ENCODE peak calls at places on chromosomes 5 and 9, in five cellular contexts. V is left ventricle myocardium inferior, M is fibroblast of mammary gland, T is cardiac fibroblast, C is spleen. W is an unnamed sample.

GRCh38 chr5:178331491-178331981 is 98.9 kb upstream of the PHYKPL start:
- DNase-seq in V (peak; percentile 73), M (no peak), T (peak; percentile 12), C (peak; percentile 80), W (no peak)

GRCh38 chr5:66616495-66617222 is 20.5 kb downstream of the MAST4 start:
- DNase-seq in C (no peak), V (no peak), T (peak; percentile 59), M (no peak), W (no peak)

GRCh38 chr9:75873707-75874106 is 16.8 kb upstream of the PCSK5 start:
- DNase-seq in C (no peak), V (no peak), M (no peak), T (no peak), W (no peak)

GRCh38 chr5:93163010-93163663 is 417.9 kb downstream of the NR2F1-AS1 start:
- DNase-seq in M (peak; percentile 92), T (peak; percentile 90), V (no peak), C (no peak), W (no peak)

GRCh38 chr5:55682071-55682470 is 30.1 kb downstream of the SLC38A9 start:
- DNase-seq in M (no peak), T (no peak), V (no peak), C (no peak), W (no peak)

GRCh38 chr5:3100921-3101551 is 349.6 kb upstream of the IRX2 start:
- DNase-seq in M (no peak), V (no peak), T (no peak), C (peak; percentile 62), W (no peak)

GRCh38 chr5:100974082-100974481 is 71.0 kb upstream of the ST8SIA4 start:
- DNase-seq in V (no peak), C (no peak), M (no peak), T (no peak), W (no peak)

GRCh38 chr5:30809907-30810306 is 383.6 kb upstream of the CDH6 start:
- DNase-seq in V (no peak), M (no peak), T (no peak), C (no peak), W (no peak)

GRCh38 chr9:94084314-94084713 is at the start of gene PTPDC1:
- DNase-seq in C (no peak), T (peak; percentile 84), V (no peak), M (peak; percentile 75), W (no peak)

GRCh38 chr9:116574027-116574679 is 113.0 kb upstream of the TRIM32 start:
- DNase-seq in M (no peak), T (peak; percentile 50), V (no peak), C (no peak), W (no peak)

GRCh38 chr9:34454571-34455065 is 3.8 kb downstream of the FAM219A start:
- DNase-seq in V (peak; percentile 33), T (peak; percentile 46), M (peak; percentile 95), C (no peak), W (no peak)
- TF ChIP-seq CTCF in V (peak; percentile 33), T (peak; percentile 16), M (peak; percentile 27), C (no peak), W (peak; percentile 32)

GRCh38 chr9:98573749-98574278 is 134.9 kb downstream of the GABBR2 start:
- DNase-seq in M (no peak), T (no peak), C (no peak), V (no peak), W (no peak)
- TF ChIP-seq CTCF in M (peak; percentile 11), T (no peak), C (no peak), V (no peak), W (no peak)

DNA sequence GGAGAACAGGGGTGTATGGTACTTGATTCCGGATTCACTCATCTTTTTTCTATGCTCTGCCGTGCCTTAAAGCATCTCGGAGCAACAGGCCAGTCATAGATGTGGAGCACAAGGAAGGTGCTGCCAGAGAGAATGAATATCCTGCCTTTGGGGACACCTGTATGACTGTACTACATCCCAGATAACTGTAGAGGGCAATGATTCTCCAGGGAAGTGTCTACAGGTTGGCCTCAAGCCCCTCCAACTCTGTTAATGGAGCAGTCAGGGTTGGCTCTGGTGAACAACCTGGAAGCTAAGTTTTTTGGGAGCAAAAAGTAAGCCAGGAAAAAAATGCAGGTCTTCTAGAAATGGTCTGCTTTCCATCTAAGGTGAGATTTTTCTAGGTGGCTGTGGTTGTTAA is 71.0 kb downstream of the NREP start:
- DNase-seq in V (no peak), T (no peak), M (no peak), C (no peak), W (no peak)
- TF ChIP-seq CTCF in V (no peak), T (no peak), M (no peak), C (no peak), W (peak; percentile 7)

DNA sequence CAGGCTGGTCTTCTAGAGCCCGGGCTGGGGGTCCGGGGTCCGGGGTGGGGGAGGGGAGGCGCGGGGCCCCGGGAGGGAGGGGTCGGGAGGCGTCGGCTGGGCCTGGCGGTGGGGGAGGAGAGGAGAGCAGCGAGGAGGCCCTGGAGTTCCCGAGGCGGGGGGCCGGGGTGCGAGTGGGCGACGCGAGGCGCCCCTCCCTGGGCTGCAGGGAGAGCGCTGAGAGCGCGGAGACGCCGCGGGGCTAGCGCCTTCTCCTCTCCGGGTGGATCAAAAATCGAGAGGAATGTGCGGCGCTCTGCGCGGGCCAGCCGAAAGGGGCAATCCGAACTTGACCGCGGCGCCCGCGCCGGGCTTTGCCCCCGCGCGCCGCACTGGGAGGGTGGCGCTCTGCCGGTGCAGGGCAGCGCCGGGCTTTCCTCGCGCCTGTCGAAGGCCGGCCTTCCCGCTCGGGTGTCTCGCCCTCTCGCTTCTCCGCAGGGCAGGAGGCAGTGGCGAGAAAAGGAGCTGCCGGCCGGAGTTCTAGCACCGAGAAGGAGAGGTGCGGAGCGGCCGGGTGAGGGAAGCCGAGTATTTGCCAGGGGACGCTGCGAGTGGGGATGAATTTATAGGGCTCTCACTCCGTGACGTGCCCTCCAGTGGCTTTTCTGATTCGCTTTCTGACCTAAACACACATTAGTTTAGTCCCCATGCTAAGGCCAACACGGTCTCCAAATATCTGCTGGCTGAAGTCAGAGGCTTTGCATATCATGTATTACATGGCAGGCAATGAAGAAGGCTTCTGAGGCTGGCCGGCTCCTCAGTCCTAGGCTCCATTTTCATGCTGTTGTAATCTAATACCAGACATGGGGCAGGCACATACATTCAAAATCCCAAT is at the start of gene GDNF:
- DNase-seq in C (no peak), V (peak; percentile 26), T (peak; percentile 52), M (peak; percentile 53), W (no peak)
- TF ChIP-seq CTCF in C (no peak), V (peak; percentile 26), T (no peak), M (no peak), W (peak; percentile 26)

DNA sequence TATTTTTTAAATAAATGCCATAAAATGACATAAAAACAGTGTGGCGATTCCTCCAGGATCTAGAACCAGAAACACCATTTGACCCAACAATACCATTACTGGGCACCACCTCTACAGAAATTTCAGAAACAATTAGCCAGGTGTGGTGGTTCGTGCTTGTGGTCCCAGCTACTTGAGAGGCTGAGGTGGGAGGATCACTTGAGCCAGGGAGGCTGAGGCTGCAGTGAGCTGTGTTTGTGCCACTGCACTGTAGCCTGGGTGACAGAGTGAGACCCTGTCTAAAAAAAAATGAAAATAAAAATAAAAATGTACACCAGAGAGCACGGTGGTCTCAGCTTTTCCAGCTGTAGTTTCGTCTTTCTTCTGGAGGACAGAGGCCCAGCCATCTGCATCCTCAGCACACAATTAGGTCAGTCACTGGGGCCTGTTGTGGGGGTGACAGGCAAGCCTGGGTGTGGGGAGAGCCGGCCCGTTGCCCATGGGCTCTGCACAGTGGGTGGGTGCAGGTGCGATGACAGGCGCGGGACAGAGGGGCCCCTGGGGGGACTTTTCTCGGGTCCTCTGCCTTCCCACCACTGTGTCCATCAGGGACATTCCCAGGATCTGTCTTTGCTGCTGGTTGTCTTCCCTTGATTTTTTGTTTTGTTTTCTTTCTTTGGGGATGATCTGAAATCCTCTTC is 9.8 kb downstream of the COL5A1 start:
- DNase-seq in T (no peak), C (peak; percentile 52), V (peak; percentile 10), M (no peak), W (no peak)
- TF ChIP-seq CTCF in T (no peak), C (no peak), V (no peak), M (no peak), W (no peak)

GRCh38 chr5:172452398-172453205 is 1.7 kb downstream of the SH3PXD2B start:
- DNase-seq in V (no peak), T (peak; percentile 78), C (peak; percentile 13), M (peak; percentile 74), W (no peak)
- TF ChIP-seq CTCF in V (no peak), T (no peak), C (no peak), M (peak; percentile 22), W (no peak)

DNA sequence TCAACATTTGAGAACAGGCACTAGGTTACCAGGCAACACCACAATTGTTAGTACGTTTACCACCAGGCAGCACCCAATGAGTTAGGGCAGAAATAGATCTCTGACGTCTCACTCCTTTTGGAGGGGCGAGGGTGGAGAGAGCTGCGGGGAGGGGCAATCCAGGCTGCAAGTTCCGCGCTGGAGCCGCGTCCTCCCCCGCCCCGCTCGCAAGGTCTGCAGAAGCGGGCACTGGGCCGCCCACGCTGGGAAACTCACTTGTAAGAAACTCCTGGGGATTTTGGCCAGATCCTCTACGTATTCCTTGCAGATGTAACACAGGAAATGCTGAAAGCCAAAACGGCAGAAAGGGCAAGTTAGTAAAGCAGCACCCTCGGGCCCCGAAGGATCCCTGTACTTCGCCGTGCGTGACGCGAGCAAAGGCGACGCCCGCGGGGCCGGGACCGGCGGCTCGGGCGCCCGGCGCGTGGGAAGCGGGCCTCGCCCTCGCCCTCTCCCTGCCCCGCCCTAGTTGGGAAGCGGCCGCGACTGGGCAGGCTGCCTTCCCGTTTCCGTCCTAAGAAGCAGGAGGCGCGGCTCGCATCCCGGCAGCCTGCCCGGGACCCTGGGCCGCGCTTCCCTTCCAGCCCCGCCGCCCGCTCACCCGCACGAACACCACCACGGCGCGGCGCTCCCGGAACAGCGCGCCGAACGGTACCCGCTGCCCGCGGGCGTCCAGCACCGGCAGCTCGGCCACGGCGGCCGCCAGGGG is 493 bp downstream of the PRXL2C start:
- DNase-seq in M (peak; percentile 93), T (peak; percentile 97), C (peak; percentile 91), V (peak; percentile 88), W (peak; percentile 92)
- TF ChIP-seq CTCF in M (no peak), T (no peak), C (no peak), V (peak; percentile 31), W (peak; percentile 21)

DNA sequence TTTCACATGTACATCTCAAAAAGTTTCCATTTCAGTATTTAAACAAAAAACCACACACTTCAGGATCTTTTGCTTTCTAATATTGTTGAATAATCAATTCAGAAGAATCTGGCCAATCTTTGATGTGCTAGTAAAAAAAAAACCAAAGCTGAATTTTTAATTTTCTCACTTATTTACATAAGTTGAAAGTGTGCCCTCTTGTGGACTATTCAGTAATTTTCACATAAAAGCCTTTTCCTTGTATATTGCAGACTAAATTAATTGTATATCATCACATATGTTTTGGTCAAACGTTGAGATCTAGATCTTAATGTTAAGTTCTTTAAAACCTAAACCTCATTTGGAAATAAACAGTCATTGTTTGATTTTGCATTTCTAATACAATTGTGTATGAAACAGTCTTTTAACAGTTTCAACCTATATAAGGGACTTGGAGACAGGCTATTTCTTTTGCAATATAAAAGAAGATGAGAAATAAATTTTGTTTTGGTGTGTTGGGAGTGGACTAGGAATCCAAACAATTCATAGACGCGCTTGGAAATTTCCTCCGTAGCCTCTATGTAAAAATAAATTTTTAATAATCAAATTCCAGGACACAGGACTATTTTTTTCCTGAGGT is 68.1 kb downstream of the NIPBL start:
- DNase-seq in T (peak; percentile 85), V (no peak), C (no peak), M (peak; percentile 79), W (no peak)
- TF ChIP-seq CTCF in T (peak; percentile 31), V (peak; percentile 71), C (peak; percentile 60), M (peak; percentile 50), W (peak; percentile 66)

W was measured in osteocyte.